ENCODE peak calls at places on chromosomes 3 and 15, in nine cellular contexts. U is pancreas, V is left lung, G is RWPE2, A is upper lobe of left lung, E is psoas muscle, W is GM12878, S is lower lobe of right lung, Q is HCT116. Z is an unnamed sample. For H3K36me3, the result is how much of the 10 kb centered on the place peaks cover.

GRCh38 chr3:193943200-193943599 is 192.7 kb upstream of the HES1 start:
- ATAC-seq in V (no peak), Q (peak), U (no peak), A (no peak), G (no peak), E (no peak), S (no peak), W (no peak), Z (no peak)

GRCh38 chr3:46599590-46599989 is 12.7 kb upstream of the FAM240A start:
- ATAC-seq in S (no peak), U (no peak), Q (no peak), E (no peak), V (no peak), W (no peak), G (no peak), A (no peak), Z (no peak)

GRCh38 chr3:71902258-71903128 is 117.5 kb upstream of the PROK2 start:
- ATAC-seq in Q (no peak), U (no peak), E (no peak), G (no peak), A (no peak), W (no peak), S (no peak), V (no peak), Z (no peak)

GRCh38 chr3:73710340-73710739 is 85.6 kb upstream of the PDZRN3 start:
- ATAC-seq in Q (no peak), G (no peak), A (no peak), V (no peak), E (no peak), U (no peak), W (no peak), S (no peak), Z (no peak)

GRCh38 chr15:63015618-63016017 is 26.9 kb upstream of the TPM1 start:
- ATAC-seq in E (peak), A (no peak), Q (no peak), G (peak), U (peak), S (no peak), W (peak), V (peak), Z (peak)

GRCh38 chr15:31503256-31503655 is 176.6 kb downstream of the KLF13 start:
- ATAC-seq in Q (no peak), U (no peak), V (no peak), G (no peak), A (no peak), S (no peak), E (no peak), W (no peak), Z (no peak)

GRCh38 chr3:16849240-16849639 is 35.5 kb upstream of the PLCL2 start:
- ATAC-seq in Q (no peak), W (peak), V (peak), A (no peak), G (no peak), S (peak), U (peak), E (peak), Z (peak)

GRCh38 chr3:123295901-123296250 is 94.1 kb downstream of the SEC22A start:
- ATAC-seq in G (no peak), U (no peak), A (no peak), E (no peak), V (no peak), S (no peak), W (no peak), Q (peak), Z (no peak)

GRCh38 chr3:17301271-17301670 is 416.5 kb downstream of the PLCL2 start:
- ATAC-seq in A (no peak), V (no peak), E (no peak), G (no peak), S (no peak), Q (no peak), U (no peak), W (no peak), Z (no peak)

GRCh38 chr3:113377158-113377557 is 64.1 kb downstream of the CFAP44 start:
- ATAC-seq in S (no peak), W (peak), V (no peak), A (no peak), U (peak), G (no peak), Q (no peak), E (no peak), Z (no peak)

GRCh38 chr3:188061133-188061532 is 92.8 kb upstream of the LPP start:
- ATAC-seq in W (peak), A (no peak), V (peak), U (peak), G (peak), Q (peak), E (peak), S (peak), Z (peak)

GRCh38 chr3:48599509-48600285 is 4.6 kb upstream of the COL7A1 start:
- ATAC-seq in A (no peak), U (no peak), W (no peak), Q (no peak), S (no peak), V (no peak), E (no peak), G (peak), Z (no peak)

GRCh38 chr3:9036327-9037112 is 73.2 kb upstream of the RAD18 start:
- ATAC-seq in E (peak), S (peak), Q (no peak), V (peak), A (no peak), U (peak), G (no peak), W (no peak), Z (peak)

GRCh38 chr3:16374047-16375019 is 109.3 kb downstream of the OXNAD1 start:
- ATAC-seq in E (no peak), A (peak), W (peak), S (peak), V (peak), U (no peak), Q (no peak), G (no peak), Z (no peak)

GRCh38 chr3:162742159-162742717 is 1245.6 kb downstream of the OTOL1 start:
- ATAC-seq in G (no peak), W (no peak), Q (no peak), E (no peak), U (no peak), S (no peak), A (no peak), V (no peak), Z (no peak)

GRCh38 chr15:93414576-93415231 is 325.7 kb upstream of the RGMA start:
- ATAC-seq in W (no peak), G (no peak), A (no peak), V (no peak), U (no peak), Q (no peak), E (no peak), S (no peak), Z (no peak)

GRCh38 chr15:31013863-31014607 is 22.6 kb upstream of the MTMR10 start:
- ATAC-seq in Q (no peak), G (no peak), E (no peak), W (peak), S (peak), V (peak), A (no peak), U (peak), Z (no peak)

GRCh38 chr15:68078365-68078764 is 24.2 kb downstream of the PIAS1 start:
- ATAC-seq in A (no peak), E (no peak), W (peak), Q (no peak), U (no peak), V (no peak), S (no peak), G (no peak), Z (no peak)

GRCh38 chr3:60190073-60190472 is 1061.2 kb downstream of the FHIT start:
- ATAC-seq in A (no peak), U (no peak), S (no peak), G (no peak), W (no peak), Q (no peak), V (no peak), E (no peak), Z (no peak)

GRCh38 chr15:39685367-39685766 is 97.3 kb downstream of the FSIP1 start:
- ATAC-seq in G (no peak), E (no peak), A (no peak), Q (no peak), W (peak), V (no peak), U (no peak), S (no peak), Z (no peak)

GRCh38 chr3:163490119-163490518 is 1588.2 kb downstream of the SI start:
- ATAC-seq in U (peak), Q (peak), S (no peak), V (peak), E (no peak), A (peak), G (peak), W (peak), Z (no peak)

GRCh38 chr3:42019144-42019952 is 57.4 kb upstream of the ULK4 start:
- ATAC-seq in Q (no peak), V (no peak), U (peak), S (no peak), A (no peak), W (no peak), G (no peak), E (no peak), Z (no peak)

GRCh38 chr3:66153961-66154923 is 66.6 kb upstream of the SLC25A26 start:
- ATAC-seq in S (peak), W (no peak), E (peak), Q (no peak), A (no peak), V (peak), U (no peak), G (peak), Z (no peak)

GRCh38 chr3:166634091-166634746 is 745.9 kb downstream of the ZBBX start:
- ATAC-seq in S (no peak), Q (no peak), V (no peak), U (no peak), G (no peak), A (no peak), E (no peak), W (no peak), Z (no peak)

GRCh38 chr15:62782896-62783295 is 259.7 kb upstream of the TPM1 start:
- ATAC-seq in V (no peak), Q (no peak), U (no peak), G (no peak), A (no peak), S (no peak), E (no peak), W (no peak), Z (no peak)

GRCh38 chr3:7292362-7292761 is 431.4 kb downstream of the GRM7 start:
- ATAC-seq in W (no peak), S (no peak), Q (no peak), E (no peak), U (no peak), G (no peak), A (no peak), V (no peak), Z (no peak)

GRCh38 chr3:152554980-152555379 is 280.0 kb upstream of the P2RY1 start:
- ATAC-seq in A (no peak), E (peak), G (no peak), V (no peak), W (no peak), S (no peak), U (no peak), Q (no peak), Z (peak)

GRCh38 chr3:107729686-107730085 is 206.9 kb downstream of the BBX start:
- ATAC-seq in W (no peak), E (no peak), Q (no peak), G (no peak), S (no peak), V (no peak), U (no peak), A (no peak), Z (no peak)

GRCh38 chr3:30221622-30222021 is 384.8 kb upstream of the TGFBR2 start:
- ATAC-seq in V (no peak), G (no peak), A (no peak), S (no peak), U (no peak), W (no peak), Q (no peak), E (no peak), Z (no peak)

GRCh38 chr3:50472958-50473357 is 30.5 kb downstream of the CACNA2D2 start:
- ATAC-seq in Q (no peak), W (no peak), S (no peak), A (no peak), G (no peak), V (no peak), U (no peak), E (no peak), Z (no peak)

GRCh38 chr3:50364573-50365079 is 5.3 kb upstream of the TMEM115 start:
- ATAC-seq in V (peak), E (peak), A (no peak), S (peak), W (peak), U (peak), G (peak), Q (no peak), Z (peak)

GRCh38 chr3:4866841-4867240 is 112.4 kb upstream of the BHLHE40 start:
- ATAC-seq in Q (no peak), E (no peak), U (no peak), A (no peak), V (no peak), G (no peak), S (no peak), W (no peak), Z (no peak)

GRCh38 chr15:69141286-69141701 is 19.1 kb upstream of the GLCE start:
- ATAC-seq in G (peak), E (no peak), U (peak), S (no peak), W (no peak), A (no peak), Q (peak), V (peak), Z (no peak)

GRCh38 chr3:100941046-100941445 is 52.2 kb downstream of the ABI3BP start:
- ATAC-seq in A (no peak), Q (no peak), S (no peak), G (peak), V (no peak), W (no peak), U (no peak), E (no peak), Z (peak)

GRCh38 chr15:49290204-49290603 is 120.2 kb downstream of the GALK2 start:
- ATAC-seq in G (no peak), S (no peak), A (no peak), W (no peak), V (no peak), U (no peak), Q (no peak), E (no peak), Z (no peak)

GRCh38 chr3:58824285-58824684 is 157.7 kb upstream of the FAM3D start:
- ATAC-seq in A (no peak), V (peak), S (no peak), Q (peak), G (peak), U (peak), E (no peak), W (peak), Z (no peak)

GRCh38 chr3:149833241-149833640 is 20.2 kb downstream of the RNF13 start:
- ATAC-seq in V (no peak), S (no peak), U (no peak), E (no peak), A (no peak), Q (no peak), W (no peak), G (no peak), Z (no peak)

GRCh38 chr3:155195558-155195957 is 97.9 kb downstream of the STRIT1 start:
- ATAC-seq in U (no peak), Q (no peak), W (no peak), A (no peak), E (no peak), S (no peak), V (no peak), G (no peak), Z (no peak)
- H3K27ac ChIP-seq in U (no peak), Q (no peak), W (no peak), A (no peak), E (peak), S (no peak), V (no peak), G (no peak), Z (no peak)

DNA sequence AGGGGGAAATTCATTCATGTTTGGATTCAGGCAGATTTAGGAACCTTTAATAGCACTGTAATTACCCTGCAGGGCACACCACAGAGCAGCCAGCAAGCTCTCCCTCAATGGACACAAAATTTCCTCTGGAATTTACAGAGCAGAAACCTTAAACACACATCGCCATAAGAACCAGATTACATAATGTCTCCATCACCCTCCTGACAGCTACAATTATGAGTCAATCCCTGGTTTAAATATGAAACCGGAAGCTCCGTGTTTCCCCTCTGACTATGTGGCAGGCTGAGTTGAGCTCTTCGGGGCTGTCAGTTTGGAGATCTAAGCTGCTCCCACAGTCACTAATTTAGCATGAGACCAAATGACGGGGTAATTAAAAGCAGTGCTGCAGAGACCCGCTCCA is 134.6 kb downstream of the TMCO5A start:
- ATAC-seq in S (peak), E (peak), Q (no peak), U (no peak), A (peak), W (peak), V (peak), G (peak), Z (peak)
- TF ChIP-seq CTCF in S (no peak), E (no peak), Q (no peak), U (no peak), A (no peak), W (no peak), V (no peak), G (no peak), Z (no peak)

GRCh38 chr3:53230789-53231188 is 25.0 kb downstream of the TKT start:
- ATAC-seq in E (no peak), G (no peak), A (no peak), U (no peak), Q (no peak), W (no peak), V (no peak), S (no peak), Z (no peak)
- H3K36me3 ChIP-seq in E (under half), G (half or more), A (half or more), U (under half), Q (half or more), W (half or more), V (under half), S (half or more), Z (half or more)

DNA sequence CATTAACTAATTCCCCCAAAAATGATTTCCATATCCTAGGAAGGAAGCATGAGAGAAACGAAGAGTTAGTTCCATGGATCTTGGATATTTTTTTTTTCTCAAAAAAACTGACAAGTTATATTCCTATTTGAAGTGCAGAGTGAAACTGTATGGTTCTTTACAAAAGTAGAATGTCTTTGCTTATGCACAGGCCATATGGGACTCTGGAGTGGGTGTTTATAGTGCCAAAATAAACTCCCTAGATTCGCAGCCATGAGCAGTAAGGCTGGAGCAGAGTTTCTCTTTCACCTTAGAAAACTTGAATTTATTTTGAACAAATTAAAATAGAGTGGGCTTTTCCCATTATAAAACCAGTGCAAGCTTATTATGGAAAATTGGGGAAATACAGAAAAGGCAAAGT is 239.7 kb downstream of the PDCD6IP start:
- ATAC-seq in A (no peak), W (no peak), Q (no peak), G (no peak), S (no peak), E (no peak), U (no peak), V (no peak), Z (no peak)
- H3K27ac ChIP-seq in A (no peak), W (no peak), Q (no peak), G (no peak), S (no peak), E (no peak), U (no peak), V (no peak), Z (no peak)

GRCh38 chr3:13107661-13108060 is 34.4 kb upstream of the IQSEC1 start:
- ATAC-seq in U (no peak), S (no peak), W (no peak), G (no peak), Q (peak), V (no peak), E (no peak), A (no peak), Z (no peak)
- TF ChIP-seq CTCF in U (no peak), S (no peak), W (no peak), G (no peak), Q (no peak), V (no peak), E (no peak), A (no peak), Z (no peak)

GRCh38 chr3:3636815-3637214 is 162.4 kb upstream of the LRRN1 start:
- ATAC-seq in W (no peak), Q (no peak), U (no peak), G (peak), E (no peak), A (no peak), V (no peak), S (no peak), Z (no peak)

GRCh38 chr3:3635109-3635508 is 164.1 kb upstream of the LRRN1 start:
- ATAC-seq in G (no peak), E (no peak), S (no peak), W (no peak), V (no peak), U (no peak), A (no peak), Q (no peak), Z (no peak)

GRCh38 chr3:3632439-3632838 is 166.8 kb upstream of the LRRN1 start:
- ATAC-seq in U (no peak), S (peak), E (no peak), A (no peak), V (no peak), W (no peak), G (no peak), Q (no peak), Z (no peak)

GRCh38 chr3:3633761-3634160 is 165.5 kb upstream of the LRRN1 start:
- ATAC-seq in U (no peak), E (no peak), Q (no peak), V (no peak), G (no peak), A (no peak), W (no peak), S (no peak), Z (no peak)

GRCh38 chr3:3634326-3634725 is 164.9 kb upstream of the LRRN1 start:
- ATAC-seq in A (no peak), E (no peak), G (no peak), S (no peak), V (no peak), W (no peak), Q (no peak), U (no peak), Z (no peak)
- H3K36me3 ChIP-seq in A (under half), E (under half), G (under half), S (under half), V (under half), W (under half), Q (under half), U (under half), Z (under half)

DNA sequence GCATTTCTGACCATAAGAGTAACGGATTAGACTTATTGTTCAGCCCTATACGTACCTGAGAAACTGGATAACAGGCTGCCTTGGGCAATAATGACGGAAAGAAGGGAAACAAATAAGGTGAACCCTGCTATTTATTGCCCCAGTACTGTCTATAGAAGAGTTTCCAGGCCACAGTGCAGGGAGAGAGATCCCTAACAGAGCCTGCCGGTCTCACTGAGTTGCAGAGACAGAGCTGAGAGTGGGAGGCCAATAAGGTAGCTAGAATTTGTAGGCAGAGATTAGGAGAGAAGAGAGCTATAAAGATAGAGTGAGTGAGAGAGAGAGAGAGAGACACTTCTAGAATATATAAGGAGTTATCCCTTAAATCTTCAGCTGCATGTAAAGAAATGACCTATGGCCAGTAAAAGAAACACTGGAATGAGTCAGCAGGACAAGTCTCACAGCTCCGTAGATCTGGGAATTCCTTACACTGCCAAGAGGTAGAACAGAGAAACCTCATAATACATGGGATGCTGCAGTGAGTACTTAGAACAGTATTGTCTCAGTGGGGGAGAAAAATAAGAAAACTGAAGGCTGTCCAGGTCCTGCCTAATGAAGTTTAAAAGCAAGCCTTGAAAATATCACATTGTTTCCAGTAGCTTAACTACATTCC is 51.8 kb downstream of the ST3GAL6 start:
- ATAC-seq in W (no peak), U (no peak), Q (peak), S (no peak), G (peak), E (no peak), A (no peak), V (no peak), Z (no peak)
- H3K27ac ChIP-seq in W (no peak), U (no peak), Q (no peak), S (no peak), G (peak), E (no peak), A (no peak), V (no peak), Z (no peak)

Z was measured in gastroesophageal sphincter.